ENCODE peak calls at places on chromosomes 5 and 9, in six cellular contexts. Z is adrenal gland, X is tibial nerve, W is HAP-1, M is fibroblast of lung, F is neuronal stem cell. T is an unnamed sample. For H3K4me1, the result is how much of the 10 kb centered on the place peaks cover.

GRCh38 chr5:72486371-72486770 is 20.8 kb downstream of the ZNF366 start:
- DNase-seq in Z (no peak), X (no peak), W (no peak), M (peak), F (no peak), T (no peak)

GRCh38 chr9:11025775-11026174 is 413.0 kb upstream of the PTPRD start:
- DNase-seq in Z (no peak), X (no peak), W (no peak), M (no peak), F (no peak), T (no peak)

GRCh38 chr9:7129391-7129790 is 371.6 kb downstream of the KDM4C start:
- DNase-seq in Z (no peak), X (no peak), W (no peak), M (peak), F (no peak), T (no peak)

GRCh38 chr5:35679351-35679750 is 61.7 kb downstream of the SPEF2 start:
- DNase-seq in Z (no peak), X (no peak), W (no peak), M (no peak), F (no peak), T (no peak)

GRCh38 chr9:36426945-36427344 is 26.9 kb upstream of the RNF38 start:
- DNase-seq in Z (no peak), X (no peak), W (no peak), M (no peak), F (no peak), T (no peak)

GRCh38 chr5:139394123-139394653 is 716 bp downstream of the PROB1 start:
- DNase-seq in Z (peak), X (no peak), W (no peak), M (no peak), F (no peak), T (no peak)

GRCh38 chr5:38240212-38240611 is 18.1 kb upstream of the EGFLAM start:
- DNase-seq in Z (no peak), X (no peak), W (no peak), M (no peak), F (no peak), T (no peak)

GRCh38 chr5:65981548-65981947 is 55.2 kb downstream of the ERBIN start:
- DNase-seq in Z (no peak), X (no peak), W (no peak), M (no peak), F (no peak), T (no peak)

GRCh38 chr5:87383216-87383615 is 29.5 kb downstream of the CCNH start:
- DNase-seq in Z (no peak), X (no peak), W (no peak), M (peak), F (no peak), T (no peak)

GRCh38 chr9:33133186-33133585 is 34.0 kb downstream of the B4GALT1 start:
- DNase-seq in Z (no peak), X (no peak), W (no peak), M (no peak), F (no peak), T (no peak)

GRCh38 chr5:151456321-151456940 is 9.0 kb downstream of the SLC36A1 start:
- DNase-seq in Z (peak), X (no peak), W (no peak), M (no peak), F (no peak), T (no peak)

GRCh38 chr5:1488882-1489680 is 34.7 kb downstream of the LPCAT1 start:
- DNase-seq in Z (no peak), X (no peak), W (no peak), M (peak), F (no peak), T (no peak)

GRCh38 chr9:97635026-97635425 is 1.4 kb downstream of the NCBP1 start:
- DNase-seq in Z (no peak), X (no peak), W (no peak), M (no peak), F (no peak), T (no peak)

GRCh38 chr9:94821098-94821930 is 94.8 kb downstream of the AOPEP start:
- DNase-seq in Z (no peak), X (no peak), W (no peak), M (no peak), F (no peak), T (no peak)

GRCh38 chr9:86187121-86187520 is 72.3 kb downstream of the C9orf153 start:
- DNase-seq in Z (no peak), X (no peak), W (no peak), M (no peak), F (no peak), T (no peak)

GRCh38 chr9:89454498-89455355 is 43.2 kb downstream of the SEMA4D start:
- DNase-seq in Z (no peak), X (no peak), W (no peak), M (no peak), F (no peak), T (no peak)
- H3K4me1 ChIP-seq in Z (under half), X (under half), W (under half), M (under half), F (under half), T (under half)

DNA sequence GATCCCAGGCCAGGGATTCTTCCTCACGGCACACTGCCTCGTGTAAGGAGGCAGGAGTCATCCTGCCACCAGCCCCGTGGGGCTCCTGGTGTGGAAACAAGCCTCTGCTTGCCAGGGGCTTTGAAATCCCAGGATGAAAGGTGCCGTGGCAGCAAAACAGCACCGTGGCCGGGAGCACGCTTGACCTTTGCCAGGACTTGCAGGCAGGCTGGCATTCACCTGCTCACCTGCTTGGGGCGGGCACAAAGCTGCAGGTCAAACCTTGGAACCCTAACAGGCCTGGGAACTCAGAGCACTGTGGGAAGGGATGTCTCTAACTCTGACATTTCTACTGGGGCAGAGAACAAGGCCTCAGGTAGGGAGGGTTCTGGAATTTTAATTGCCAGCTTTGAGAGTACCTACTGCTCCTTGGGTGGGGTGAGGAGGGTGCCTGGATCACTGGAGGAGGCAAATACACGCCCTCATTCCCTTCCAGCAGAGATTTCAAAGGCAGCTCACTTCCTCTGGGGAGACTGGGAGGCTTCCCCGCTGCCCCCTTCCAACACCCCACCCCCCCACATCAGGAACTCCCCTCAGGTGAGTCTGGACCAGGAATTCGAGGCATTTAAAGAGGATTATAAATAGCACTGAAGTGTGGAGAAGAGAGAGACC is 45.6 kb upstream of the STXBP1 start:
- DNase-seq in Z (no peak), X (no peak), W (no peak), M (no peak), F (no peak), T (no peak)
- H3K4me1 ChIP-seq in Z (half or more), X (half or more), W (under half), M (under half), F (under half), T (under half)

GRCh38 chr9:122822056-122822455 is 6.3 kb downstream of the PDCL start:
- DNase-seq in Z (no peak), X (no peak), W (no peak), M (no peak), F (no peak), T (no peak)

GRCh38 chr9:122820490-122820845 is 7.9 kb downstream of the PDCL start:
- DNase-seq in Z (no peak), X (no peak), W (no peak), M (no peak), F (no peak), T (no peak)

GRCh38 chr9:122821278-122821952 is 7.0 kb downstream of the PDCL start:
- DNase-seq in Z (peak), X (peak), W (no peak), M (no peak), F (no peak), T (no peak)

GRCh38 chr9:122819326-122819725 is 9.1 kb downstream of the PDCL start:
- DNase-seq in Z (no peak), X (no peak), W (no peak), M (peak), F (no peak), T (no peak)

DNA sequence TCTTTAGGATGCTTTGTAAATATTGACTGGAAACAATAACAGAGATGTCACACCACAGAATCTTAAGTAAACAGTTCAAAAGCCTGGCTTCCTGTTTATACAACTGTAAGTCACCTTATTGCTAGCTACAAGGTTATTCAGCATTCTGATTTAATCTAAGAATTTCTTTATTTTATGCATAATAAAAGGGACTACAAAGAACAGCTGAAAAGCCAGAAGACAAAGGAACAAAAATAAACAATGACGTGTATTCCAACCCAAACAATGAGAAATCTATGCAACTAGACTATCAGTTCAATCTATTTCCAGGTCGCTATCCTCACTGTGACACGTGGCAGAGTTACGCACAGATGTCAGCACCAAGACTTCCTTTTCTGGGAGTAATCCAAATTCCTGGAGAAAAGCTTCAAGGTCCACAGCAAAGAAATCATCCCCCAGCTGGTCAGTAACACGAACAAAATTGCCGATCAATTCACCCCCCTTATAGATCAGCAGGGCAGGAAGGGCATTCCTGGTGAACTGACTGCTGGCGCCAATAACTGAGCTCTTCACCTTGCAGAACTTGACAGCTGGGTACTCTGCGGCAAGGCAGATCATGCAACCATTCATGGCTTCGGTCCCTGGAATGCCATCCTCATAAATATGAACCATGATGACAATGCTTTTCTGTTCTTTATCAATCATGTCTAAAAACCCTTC is 8.4 kb downstream of the PDCL start:
- DNase-seq in Z (no peak), X (no peak), W (peak), M (peak), F (no peak), T (no peak)
- H3K4me1 ChIP-seq in Z (under half), X (under half), W (under half), M (under half), F (under half), T (under half)

DNA sequence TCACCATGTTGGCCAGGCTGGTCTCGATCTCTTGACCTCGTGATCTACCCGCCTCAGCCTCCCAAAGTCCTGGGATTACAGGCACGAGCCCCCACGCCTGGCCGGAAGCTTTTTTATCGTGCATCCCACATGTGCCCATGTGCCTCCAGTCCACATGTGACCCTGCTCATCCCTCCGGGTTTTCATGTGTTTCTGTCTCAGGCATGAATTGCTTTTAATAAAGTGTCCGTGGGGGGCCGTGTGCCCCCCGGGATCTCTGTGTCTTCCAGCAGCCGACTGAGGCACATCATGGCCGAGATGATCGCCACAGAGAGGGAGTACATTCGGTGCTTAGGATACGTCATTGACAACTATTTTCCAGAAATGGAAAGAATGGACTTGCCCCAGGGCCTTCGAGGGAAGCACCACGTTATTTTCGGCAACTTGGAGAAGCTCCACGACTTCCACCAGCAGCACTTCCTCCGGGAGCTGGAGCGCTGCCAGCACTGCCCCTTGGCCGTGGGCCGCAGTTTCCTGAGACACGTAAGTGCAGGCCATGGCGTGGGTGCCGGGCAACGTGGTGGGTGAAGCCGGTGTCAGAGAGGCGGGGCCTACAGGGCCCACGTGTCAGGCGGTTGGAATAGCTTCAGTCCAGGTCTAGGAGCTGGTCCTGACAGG is 22.1 kb upstream of the LRRC14B start:
- DNase-seq in Z (peak), X (peak), W (no peak), M (peak), F (no peak), T (peak)
- H3K4me1 ChIP-seq in Z (under half), X (under half), W (under half), M (under half), F (under half), T (under half)

GRCh38 chr5:36876965-36877666 is 547 bp downstream of the NIPBL start:
- DNase-seq in Z (peak), X (peak), W (peak), M (peak), F (peak), T (peak)
- H3K4me1 ChIP-seq in Z (half or more), X (half or more), W (under half), M (under half), F (under half), T (under half)

DNA sequence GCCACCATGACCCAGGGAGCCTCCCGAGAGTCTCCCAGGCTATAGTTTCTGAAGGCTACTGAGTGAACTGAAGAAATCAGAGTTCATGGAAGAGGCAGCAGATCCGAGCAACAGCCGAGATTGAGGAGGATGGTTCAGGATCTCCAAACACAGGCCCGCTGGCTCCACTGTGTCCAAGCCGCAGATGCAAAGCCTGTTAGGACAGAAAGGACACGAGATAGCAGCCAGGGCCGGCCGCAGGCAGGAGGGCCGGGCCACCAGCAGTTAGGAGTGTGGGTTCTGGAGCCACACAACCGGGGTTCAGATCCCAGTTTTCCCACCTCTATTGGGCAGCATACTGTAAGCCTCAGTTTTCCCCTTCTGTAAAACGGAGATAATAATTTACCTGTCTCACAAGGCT is 27.7 kb downstream of the NEK6 start:
- DNase-seq in Z (no peak), X (no peak), W (no peak), M (no peak), F (no peak), T (no peak)
- H3K4me1 ChIP-seq in Z (half or more), X (half or more), W (under half), M (half or more), F (under half), T (under half)